ENCODE peak calls at places on chromosomes 2 and 18, in ten cellular contexts. O is SK-MEL-5; D is HTR-8/SVneo; H is stimulated activated naive B cell treated with anti-CD40 and anti-IgM and Interleukin-4, amounts not matched to agents 10 μg/mL and 1 μg/mL and 100 μg/mL, for 72 hours; Z is upper lobe of right lung; T is progenitor cell of endocrine pancreas; F is right atrium auricular region; E is WERI-Rb-1; X is COR-L47; N is D341Med. B is an unnamed sample.

GRCh38 chr2:55511508-55512124 is 7.9 kb upstream of the CFAP36 start:
- DNase-seq in O (peak; percentile 87), D (peak; percentile 62), H (no peak), Z (no peak), T (no peak), F (no peak), E (peak; percentile 46), X (peak; percentile 10), N (peak; percentile 56), B (peak; percentile 46)

GRCh38 chr2:31429759-31430438 is 15.4 kb upstream of the XDH start:
- DNase-seq in O (no peak), D (no peak), H (no peak), Z (no peak), T (no peak), F (no peak), E (no peak), X (no peak), N (no peak), B (no peak)

GRCh38 chr2:216149741-216150140 is 40.6 kb downstream of the XRCC5 start:
- DNase-seq in O (no peak), D (no peak), H (no peak), Z (no peak), T (no peak), F (no peak), E (no peak), X (no peak), N (no peak), B (no peak)

GRCh38 chr2:45083175-45083574 is 73.9 kb upstream of the SIX2 start:
- DNase-seq in O (peak; percentile 7), D (no peak), H (no peak), Z (no peak), T (no peak), F (no peak), E (no peak), X (peak; percentile 2), N (no peak), B (peak; percentile 65)

GRCh38 chr2:232873909-232874641 is 4.0 kb downstream of the SNORC start:
- DNase-seq in O (no peak), D (no peak), H (no peak), Z (no peak), T (no peak), F (no peak), E (no peak), X (no peak), N (no peak), B (no peak)

GRCh38 chr2:40325111-40325510 is 126.8 kb downstream of the SLC8A1 start:
- DNase-seq in O (no peak), D (no peak), H (no peak), Z (no peak), T (no peak), F (no peak), E (no peak), X (no peak), N (no peak), B (no peak)

GRCh38 chr2:97699765-97700444 is 13.5 kb upstream of the ZAP70 start:
- DNase-seq in O (peak; percentile 82), D (peak; percentile 73), H (peak; percentile 39), Z (no peak), T (peak; percentile 46), F (no peak), E (peak; percentile 86), X (peak; percentile 43), N (peak; percentile 81), B (peak; percentile 77)

GRCh38 chr18:63178526-63178880 is 141.1 kb downstream of the BCL2 start:
- DNase-seq in O (peak; percentile 68), D (no peak), H (no peak), Z (no peak), T (no peak), F (peak; percentile 78), E (no peak), X (no peak), N (no peak), B (no peak)

GRCh38 chr18:50163505-50163904 is 31.4 kb downstream of the MYO5B start:
- DNase-seq in O (no peak), D (no peak), H (no peak), Z (no peak), T (no peak), F (no peak), E (no peak), X (peak; percentile 85), N (no peak), B (peak; percentile 55)

GRCh38 chr2:227717687-227718567 is at the start of gene SLC19A3:
- DNase-seq in O (peak; percentile 64), D (peak; percentile 76), H (no peak), Z (peak; percentile 93), T (peak; percentile 69), F (peak; percentile 94), E (peak; percentile 29), X (peak; percentile 8), N (peak; percentile 83), B (peak; percentile 67)

B was measured in NCI-H1417.